ENCODE peak calls at places on chromosome 9, in nine cellular contexts. X is esophagus squamous epithelium, M is BE2C, T is NCI-H1436, B is NCI-H2107, E is bronchial epithelial cell, O is EL, F is posterior vena cava, H is neural crest cell. W is an unnamed sample.
A peak's percentile ranks its signal among the peaks of the same experiment; 100 is the strongest.

GRCh38 chr9:134832471-134832870 is 48.1 kb upstream of the FCN2 start:
- DNase-seq in T (no peak), E (no peak), F (no peak), O (no peak), M (no peak), H (no peak), B (no peak), X (no peak), W (no peak)

GRCh38 chr9:95585824-95586223 is 69.1 kb upstream of the PTCH1 start:
- DNase-seq in X (no peak), B (no peak), M (no peak), E (no peak), O (no peak), T (no peak), H (no peak), F (peak; percentile 46), W (no peak)

GRCh38 chr9:124392855-124393460 is 22.3 kb downstream of the PSMB7 start:
- DNase-seq in F (no peak), H (peak; percentile 26), X (no peak), B (no peak), T (peak; percentile 66), E (peak; percentile 97), M (peak; percentile 68), O (peak; percentile 96), W (peak; percentile 73)

GRCh38 chr9:71858812-71859211 is 52.2 kb downstream of the ABHD17B start:
- DNase-seq in B (no peak), X (no peak), E (peak; percentile 38), T (no peak), H (no peak), O (peak; percentile 39), M (no peak), F (no peak), W (no peak)

GRCh38 chr9:73151653-73152382 is at the start of gene ANXA1:
- DNase-seq in O (peak; percentile 79), M (no peak), F (no peak), X (no peak), T (no peak), E (peak; percentile 96), H (no peak), B (no peak), W (peak; percentile 77)

GRCh38 chr9:109779711-109780452 is at the start of gene PALM2AKAP2:
- DNase-seq in H (peak; percentile 63), O (peak; percentile 76), E (peak; percentile 44), F (peak; percentile 90), X (no peak), M (no peak), B (peak; percentile 44), T (peak; percentile 57), W (no peak)

GRCh38 chr9:99491408-99492259 is 269.6 kb downstream of the SEC61B start:
- DNase-seq in X (no peak), H (no peak), E (no peak), B (no peak), M (no peak), T (no peak), F (no peak), O (no peak), W (peak; percentile 67)

GRCh38 chr9:132031869-132032583 is 47.6 kb downstream of the MED27 start:
- DNase-seq in H (no peak), F (no peak), B (no peak), E (no peak), M (no peak), X (no peak), T (no peak), O (no peak), W (no peak)

GRCh38 chr9:113375057-113376023 is 1.4 kb downstream of the HDHD3 start:
- DNase-seq in F (no peak), O (peak; percentile 21), T (no peak), E (no peak), H (no peak), X (no peak), M (no peak), B (no peak), W (no peak)

GRCh38 chr9:107282268-107282667 is 811 bp upstream of the RAD23B start:
- DNase-seq in T (no peak), O (no peak), B (no peak), X (no peak), H (no peak), F (no peak), M (no peak), E (no peak), W (no peak)

GRCh38 chr9:122810306-122810946 is 10.5 kb downstream of the OR1K1 start:
- DNase-seq in F (peak; percentile 92), B (peak; percentile 81), O (peak; percentile 72), E (peak; percentile 67), M (peak; percentile 63), X (no peak), T (peak; percentile 78), H (peak; percentile 71), W (peak; percentile 44)

GRCh38 chr9:93531374-93531773 is 45.0 kb upstream of the PHF2 start:
- DNase-seq in T (no peak), F (no peak), M (no peak), H (no peak), X (no peak), E (no peak), O (no peak), B (no peak), W (no peak)

GRCh38 chr9:78559449-78559885 is 262.5 kb downstream of the PSAT1 start:
- DNase-seq in O (peak; percentile 85), H (no peak), M (no peak), E (peak; percentile 7), B (no peak), X (no peak), F (no peak), T (no peak), W (no peak)

GRCh38 chr9:93111371-93112115 is 15.5 kb downstream of the CARD19 start:
- DNase-seq in M (peak; percentile 4), T (no peak), E (peak; percentile 79), H (no peak), X (no peak), B (no peak), O (peak; percentile 85), F (peak; percentile 80), W (no peak)

GRCh38 chr9:2568689-2569088 is 52.9 kb upstream of the VLDLR start:
- DNase-seq in M (no peak), X (no peak), F (no peak), E (no peak), O (no peak), T (no peak), H (no peak), B (no peak), W (no peak)

GRCh38 chr9:96411129-96411820 is 6.9 kb downstream of the ZNF367 start:
- DNase-seq in F (no peak), X (no peak), O (no peak), E (no peak), H (no peak), T (no peak), B (no peak), M (no peak), W (no peak)

GRCh38 chr9:81372628-81373191 is 316.6 kb downstream of the TLE1 start:
- DNase-seq in B (no peak), X (no peak), H (no peak), O (no peak), M (no peak), F (no peak), T (no peak), E (no peak), W (no peak)